ENCODE peak calls at places on chromosomes 16 and 17, in five cellular contexts. Z is prostate gland; I is naive thymus-derived CD4-positive, alpha-beta T cell; L is mammary epithelial cell; H is left ventricle myocardium inferior. T is an unnamed sample. For H3K4me1, the result is how much of the 10 kb centered on the place peaks cover.

GRCh38 chr17:70767102-70767701 is 597.9 kb downstream of the KCNJ2 start:
- DNase-seq in Z (no peak), I (no peak), L (peak), H (no peak), T (no peak)

GRCh38 chr17:43515641-43516040 is 30.5 kb downstream of the ETV4 start:
- DNase-seq in Z (no peak), I (no peak), L (no peak), H (no peak), T (no peak)

GRCh38 chr17:5580367-5580766 is 3.9 kb downstream of the NLRP1 start:
- DNase-seq in Z (no peak), I (no peak), L (no peak), H (no peak), T (no peak)

GRCh38 chr16:52569296-52569695 is 22.4 kb upstream of the TOX3 start:
- DNase-seq in Z (no peak), I (no peak), L (no peak), H (no peak), T (no peak)

GRCh38 chr16:85114909-85115567 is 2.8 kb upstream of the CIBAR2 start:
- DNase-seq in Z (peak), I (peak), L (peak), H (peak), T (peak)

GRCh38 chr16:74216319-74216718 is 80.3 kb upstream of the PSMD7 start:
- DNase-seq in Z (no peak), I (no peak), L (no peak), H (no peak), T (no peak)

GRCh38 chr16:57611184-57611583 is 17.2 kb upstream of the ADGRG1 start:
- DNase-seq in Z (no peak), I (no peak), L (no peak), H (no peak), T (no peak)

GRCh38 chr17:72121164-72122001 is 563 bp downstream of the SOX9 start:
- DNase-seq in Z (no peak), I (no peak), L (peak), H (peak), T (no peak)

GRCh38 chr16:87274808-87275207 is 42.4 kb downstream of the C16orf95 start:
- DNase-seq in Z (no peak), I (no peak), L (no peak), H (no peak), T (no peak)

GRCh38 chr16:66578596-66579531 is at the start of gene CMTM2:
- DNase-seq in Z (no peak), I (no peak), L (no peak), H (no peak), T (no peak)

GRCh38 chr16:89858973-89859808 is 14.2 kb upstream of the TCF25 start:
- DNase-seq in Z (no peak), I (no peak), L (no peak), H (no peak), T (no peak)

GRCh38 chr16:89861648-89862047 is 11.7 kb upstream of the TCF25 start:
- DNase-seq in Z (no peak), I (no peak), L (no peak), H (no peak), T (no peak)

GRCh38 chr16:89862732-89863131 is 10.7 kb upstream of the TCF25 start:
- DNase-seq in Z (no peak), I (no peak), L (no peak), H (no peak), T (no peak)

GRCh38 chr16:89860747-89861304 is 12.6 kb upstream of the TCF25 start:
- DNase-seq in Z (peak), I (peak), L (peak), H (peak), T (peak)

GRCh38 chr16:89859809-89860075 is 13.7 kb upstream of the TCF25 start:
- DNase-seq in Z (no peak), I (no peak), L (no peak), H (no peak), T (no peak)
- H3K4me1 ChIP-seq in Z (under half), I (under half), L (under half), H (under half), T (under half)

GRCh38 chr17:39921323-39921722 is 2.9 kb upstream of the GSDMB start:
- DNase-seq in Z (no peak), I (no peak), L (no peak), H (no peak), T (no peak)

GRCh38 chr17:39923230-39923629 is 4.2 kb downstream of the ORMDL3 start:
- DNase-seq in Z (no peak), I (no peak), L (no peak), H (no peak), T (no peak)

GRCh38 chr17:39920218-39921210 is 2.1 kb upstream of the GSDMB start:
- DNase-seq in Z (no peak), I (peak), L (no peak), H (no peak), T (peak)

GRCh38 chr17:39923836-39924690 is 3.3 kb downstream of the ORMDL3 start:
- DNase-seq in Z (no peak), I (no peak), L (no peak), H (no peak), T (no peak)

DNA sequence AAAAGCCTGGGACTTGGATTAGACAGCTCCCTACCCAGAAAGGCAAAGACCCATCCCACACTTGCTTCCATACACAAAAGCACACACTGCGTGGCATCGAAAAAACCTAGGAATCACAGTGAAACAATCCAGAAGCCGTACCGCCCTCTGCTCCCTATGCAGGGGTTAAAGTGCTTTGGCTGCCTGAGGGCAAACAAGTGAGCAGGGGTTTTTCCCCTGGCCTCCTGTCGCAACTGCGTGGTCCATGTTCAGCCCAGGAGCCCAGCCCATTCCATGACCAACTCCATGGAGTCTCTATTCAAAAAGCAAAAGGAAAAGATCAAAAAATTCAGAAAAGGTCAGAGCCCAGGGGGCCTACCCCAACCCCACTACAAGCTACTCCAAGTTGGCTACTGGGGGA is 3.6 kb upstream of the GSDMB start:
- DNase-seq in Z (no peak), I (no peak), L (no peak), H (no peak), T (no peak)
- H3K4me3 ChIP-seq in Z (no peak), I (no peak), L (no peak), H (no peak), T (no peak)

GRCh38 chr17:81912441-81913309 is 1.5 kb upstream of the PCYT2 start:
- DNase-seq in Z (no peak), I (no peak), L (peak), H (no peak), T (no peak)
- H3K27ac ChIP-seq in Z (no peak), I (no peak), L (no peak), H (no peak), T (no peak)

DNA sequence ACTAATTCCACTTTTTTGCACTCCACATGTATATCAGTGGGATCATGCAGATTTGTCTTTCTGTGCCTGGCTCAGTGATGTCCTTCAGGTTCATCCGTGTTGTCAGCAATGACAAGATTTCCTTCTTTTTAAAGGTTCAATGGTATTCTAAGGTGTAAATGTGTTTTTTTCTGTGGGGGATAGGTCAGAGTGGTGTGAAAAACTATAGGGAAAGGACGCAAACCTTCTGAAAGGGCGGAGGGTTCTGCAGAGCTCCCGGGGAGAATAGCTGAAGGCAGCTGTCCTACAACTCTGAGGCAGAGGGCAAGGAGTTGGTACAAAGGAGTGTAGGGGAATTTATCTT is 21.9 kb upstream of the CSNK1D start:
- DNase-seq in Z (no peak), I (no peak), L (no peak), H (no peak), T (no peak)
- H3K4me1 ChIP-seq in Z (under half), I (under half), L (under half), H (half or more), T (under half)